ENCODE peak calls at places on chromosomes 7 and 10, in eight cellular contexts. T is dorsolateral prefrontal cortex; D is thyroid gland; L is epithelial cell of prostate; G is right atrium auricular region; A is body of pancreas; I is IMR-90; X is naive thymus-derived CD4-positive, alpha-beta T cell. H is an unnamed sample.

GRCh38 chr7:78607099-78607498 is 808.5 kb downstream of the PHTF2 start:
- DNase-seq in T (peak), I (no peak), D (no peak), G (no peak), X (no peak), L (no peak), A (peak), H (no peak)

GRCh38 chr10:118542205-118542604 is 53.2 kb downstream of the PRLHR start:
- DNase-seq in X (no peak), G (peak), L (no peak), I (no peak), D (no peak), T (no peak), A (no peak), H (no peak)

GRCh38 chr7:138555684-138556083 is 95.6 kb downstream of the TRIM24 start:
- DNase-seq in I (no peak), L (no peak), D (no peak), X (no peak), T (no peak), G (no peak), A (no peak), H (no peak)

GRCh38 chr7:64558781-64559180 is 4.1 kb downstream of the ZNF680 start:
- DNase-seq in X (no peak), L (no peak), D (no peak), G (no peak), T (no peak), A (no peak), I (no peak), H (no peak)

GRCh38 chr7:112238852-112239610 is 32.5 kb downstream of the ZNF277 start:
- DNase-seq in T (no peak), X (no peak), G (no peak), A (peak), I (peak), L (peak), D (no peak), H (no peak)

GRCh38 chr7:111860248-111860647 is 298.0 kb upstream of the IMMP2L start:
- DNase-seq in G (no peak), L (no peak), D (no peak), X (no peak), T (no peak), A (no peak), I (no peak), H (no peak)

GRCh38 chr7:39406464-39406863 is 159.7 kb upstream of the YAE1 start:
- DNase-seq in X (no peak), A (peak), I (no peak), T (no peak), L (no peak), G (no peak), D (no peak), H (no peak)

GRCh38 chr7:155810607-155811559 is 1.4 kb downstream of the SHH start:
- DNase-seq in I (no peak), T (no peak), G (no peak), D (no peak), L (no peak), A (no peak), X (no peak), H (no peak)

GRCh38 chr10:71266147-71266917 is 52.7 kb upstream of the SLC29A3 start:
- DNase-seq in L (no peak), D (no peak), G (peak), I (peak), T (no peak), A (peak), X (no peak), H (no peak)

GRCh38 chr10:102409604-102410426 is 8.8 kb downstream of the PSD start:
- DNase-seq in L (no peak), D (no peak), T (no peak), X (peak), G (no peak), A (no peak), I (no peak), H (no peak)
- H3K27ac ChIP-seq in L (no peak), D (no peak), T (peak), X (peak), G (peak), A (no peak), I (peak), H (peak)

DNA sequence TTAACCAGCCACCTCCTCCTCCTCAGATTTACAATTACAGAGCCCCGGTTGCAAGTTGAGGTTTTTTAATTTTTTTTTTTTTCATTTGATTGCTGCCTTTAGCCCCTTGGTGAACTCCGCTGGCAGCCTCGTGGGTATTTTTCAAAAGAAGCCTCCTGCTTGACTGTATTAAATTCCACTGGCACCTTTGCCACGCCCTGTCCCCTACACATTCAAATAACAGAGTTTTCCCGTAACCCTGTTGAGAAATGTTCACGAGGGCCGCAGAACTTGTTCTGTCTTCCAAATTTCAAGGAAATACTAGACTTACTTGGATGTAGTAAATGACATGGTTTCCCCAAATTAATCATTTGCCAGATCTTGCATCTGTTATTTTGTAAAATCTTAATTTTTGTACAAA is 167.0 kb downstream of the ARID5B start:
- DNase-seq in L (no peak), T (no peak), X (no peak), I (no peak), A (no peak), G (no peak), D (no peak), H (no peak)
- H3K27ac ChIP-seq in L (no peak), T (peak), X (no peak), I (no peak), A (no peak), G (peak), D (no peak), H (no peak)

DNA sequence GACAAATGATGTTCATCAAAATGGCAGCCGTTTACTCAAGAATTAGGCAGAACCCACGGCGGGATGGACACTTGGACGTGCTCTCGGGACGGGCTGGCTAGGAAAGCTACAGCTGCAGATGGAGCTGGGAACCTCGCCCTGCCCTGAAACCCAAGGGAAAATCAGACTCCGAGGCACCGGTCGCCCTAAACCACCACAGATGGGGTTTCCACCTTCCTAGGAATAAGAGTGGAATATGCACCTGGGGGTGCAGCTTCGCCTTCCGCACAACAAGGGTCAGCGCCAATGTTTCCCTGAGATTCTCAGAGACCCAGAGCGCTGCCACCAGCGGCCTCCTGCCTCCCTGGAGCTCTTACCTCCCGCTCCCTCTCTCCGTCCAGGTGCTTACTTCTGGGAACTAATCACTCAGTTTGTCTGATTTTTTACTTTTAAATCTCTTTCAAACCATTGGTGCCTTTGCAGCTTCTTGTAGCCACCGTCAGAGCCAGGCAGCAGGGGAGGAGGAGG is 122.7 kb downstream of the DYNC2I1 start:
- DNase-seq in I (no peak), T (no peak), A (no peak), L (no peak), X (no peak), D (no peak), G (no peak), H (no peak)
- H3K27ac ChIP-seq in I (no peak), T (no peak), A (no peak), L (no peak), X (no peak), D (no peak), G (no peak), H (no peak)

GRCh38 chr7:982511-983181 is at the start of gene CYP2W1:
- DNase-seq in A (no peak), D (no peak), G (no peak), X (no peak), T (no peak), L (no peak), I (no peak), H (no peak)
- H3K27ac ChIP-seq in A (no peak), D (no peak), G (no peak), X (no peak), T (no peak), L (no peak), I (no peak), H (no peak)